ENCODE peak calls at places on chromosomes 11 and 22, in seven cellular contexts. I, W, R, Q, Z, A and G are unnamed samples.

GRCh38 chr22:29459773-29460172 is 20.2 kb upstream of the NEFH start:
- DNase-seq in I (no peak), W (no peak), R (no peak), Q (no peak), Z (no peak), A (no peak), G (no peak)

GRCh38 chr11:120023551-120023950 is 114.4 kb downstream of the TRIM29 start:
- DNase-seq in I (peak; percentile 9), W (no peak), R (no peak), Q (no peak), Z (no peak), A (no peak), G (no peak)

GRCh38 chr11:71372693-71373657 is 75.2 kb downstream of the DHCR7 start:
- DNase-seq in I (no peak), W (no peak), R (no peak), Q (no peak), Z (no peak), A (no peak), G (no peak)

GRCh38 chr11:110130642-110131238 is 37.5 kb downstream of the ZC3H12C start:
- DNase-seq in I (peak; percentile 49), W (no peak), R (peak; percentile 26), Q (no peak), Z (no peak), A (no peak), G (no peak)

GRCh38 chr11:110059706-110060430 is 33.3 kb upstream of the ZC3H12C start:
- DNase-seq in I (no peak), W (no peak), R (no peak), Q (no peak), Z (no peak), A (no peak), G (no peak)

GRCh38 chr11:10692716-10693115 is 839 bp downstream of the IRAG1 start:
- DNase-seq in I (no peak), W (no peak), R (no peak), Q (no peak), Z (peak; percentile 24), A (no peak), G (no peak)

GRCh38 chr11:113387605-113388211 is at the start of gene ANKK1:
- DNase-seq in I (no peak), W (no peak), R (no peak), Q (peak; percentile 31), Z (no peak), A (peak; percentile 31), G (no peak)

GRCh38 chr11:120054016-120054752 is 83.7 kb downstream of the TRIM29 start:
- DNase-seq in I (peak; percentile 6), W (no peak), R (no peak), Q (no peak), Z (no peak), A (no peak), G (no peak)

GRCh38 chr11:34313099-34313517 is 44.7 kb downstream of the ABTB2 start:
- DNase-seq in I (no peak), W (peak; percentile 30), R (peak; percentile 30), Q (no peak), Z (no peak), A (no peak), G (no peak)

GRCh38 chr11:100791873-100792272 is 104.8 kb downstream of the ARHGAP42 start:
- DNase-seq in I (no peak), W (no peak), R (no peak), Q (no peak), Z (no peak), A (no peak), G (no peak)

GRCh38 chr11:129871914-129872313 is 23.5 kb downstream of the NFRKB start:
- DNase-seq in I (no peak), W (no peak), R (no peak), Q (no peak), Z (no peak), A (no peak), G (no peak)

GRCh38 chr22:34036936-34037335 is 116.7 kb upstream of the LARGE1 start:
- DNase-seq in I (no peak), W (no peak), R (no peak), Q (no peak), Z (no peak), A (no peak), G (no peak)

GRCh38 chr11:130775306-130776043 is 140.8 kb downstream of the SNX19 start:
- DNase-seq in I (no peak), W (no peak), R (no peak), Q (no peak), Z (no peak), A (no peak), G (no peak)

GRCh38 chr11:57732661-57733060 is 8.6 kb upstream of the SELENOH start:
- DNase-seq in I (peak; percentile 65), W (no peak), R (no peak), Q (no peak), Z (no peak), A (no peak), G (no peak)

GRCh38 chr11:133934599-133935550 is 21.9 kb downstream of the IGSF9B start:
- DNase-seq in I (no peak), W (no peak), R (peak; percentile 54), Q (peak; percentile 95), Z (no peak), A (no peak), G (peak; percentile 93)

GRCh38 chr11:124745835-124746620 is 6.0 kb downstream of the VSIG2 start:
- DNase-seq in I (peak; percentile 72), W (no peak), R (no peak), Q (no peak), Z (no peak), A (peak; percentile 44), G (no peak)

GRCh38 chr22:44261861-44262595 is 50.7 kb downstream of the SHISAL1 start:
- DNase-seq in I (peak; percentile 32), W (peak; percentile 29), R (peak; percentile 34), Q (peak; percentile 44), Z (peak; percentile 31), A (no peak), G (no peak)

GRCh38 chr11:93537767-93538261 is 5.4 kb downstream of the SMCO4 start:
- DNase-seq in I (no peak), W (peak; percentile 72), R (no peak), Q (no peak), Z (no peak), A (peak; percentile 54), G (no peak)

GRCh38 chr11:7605544-7605943 is 67.8 kb downstream of the CYB5R2 start:
- DNase-seq in I (no peak), W (no peak), R (no peak), Q (no peak), Z (no peak), A (peak; percentile 31), G (no peak)

DNA sequence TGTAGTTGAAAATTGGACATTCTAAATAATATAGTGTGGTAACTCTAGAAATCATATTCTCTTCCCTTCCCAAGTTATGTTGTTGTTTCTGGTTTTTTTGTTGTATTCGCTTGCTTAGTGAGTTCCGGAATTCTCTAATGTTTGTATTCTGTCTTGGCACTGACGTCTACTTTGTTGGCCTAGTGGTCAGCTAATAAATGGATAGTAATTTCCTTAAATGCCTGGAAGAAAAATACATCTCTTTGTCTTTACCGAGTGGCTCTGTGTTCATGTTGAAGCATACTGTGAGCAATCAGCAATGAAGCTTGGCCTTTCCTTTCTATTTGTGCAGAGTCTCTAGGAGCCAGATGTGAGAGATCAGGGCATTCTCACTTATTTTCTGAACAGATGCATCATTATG is 1225.7 kb downstream of the JRKL start:
- DNase-seq in I (no peak), W (no peak), R (no peak), Q (no peak), Z (no peak), A (no peak), G (no peak)
- TF ChIP-seq POLR2A in I (no peak), W (no peak), R (no peak), Q (no peak), Z (no peak), A (no peak), G (no peak)

GRCh38 chr11:63503492-63503891 is 2.4 kb upstream of the LGALS12 start:
- DNase-seq in I (no peak), W (no peak), R (peak; percentile 39), Q (no peak), Z (no peak), A (peak; percentile 32), G (no peak)
- TF ChIP-seq POLR2A in I (no peak), W (no peak), R (no peak), Q (no peak), Z (no peak), A (no peak), G (no peak)

GRCh38 chr11:118623291-118623655 is 15.9 kb downstream of the PHLDB1 start:
- DNase-seq in I (no peak), W (peak; percentile 51), R (peak; percentile 42), Q (no peak), Z (peak; percentile 56), A (peak; percentile 52), G (no peak)
- TF ChIP-seq POLR2A in I (no peak), W (no peak), R (no peak), Q (no peak), Z (no peak), A (no peak), G (no peak)

DNA sequence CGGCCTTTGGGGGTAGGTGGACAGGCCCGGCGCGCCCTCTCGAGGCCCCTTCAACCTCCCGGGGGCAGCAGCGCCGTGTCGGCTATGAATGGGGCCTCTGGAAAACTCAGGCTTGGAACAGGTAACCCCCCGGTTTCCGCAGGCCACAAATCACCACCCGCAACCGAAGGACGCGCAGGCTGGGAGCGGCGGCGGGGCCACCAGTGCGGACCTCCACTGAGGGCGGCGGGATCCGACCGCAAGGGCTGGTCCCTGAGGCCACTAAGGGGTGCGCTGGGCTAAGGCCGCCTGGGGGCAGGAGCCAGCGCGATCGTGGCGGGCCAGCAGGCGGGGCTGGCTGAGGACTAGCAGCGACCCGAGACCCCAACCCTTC is 695 bp upstream of the ATF4 start:
- DNase-seq in I (peak; percentile 81), W (peak; percentile 61), R (peak; percentile 72), Q (peak; percentile 73), Z (peak; percentile 70), A (peak; percentile 66), G (no peak)
- TF ChIP-seq POLR2A in I (peak; percentile 48), W (peak; percentile 71), R (peak; percentile 53), Q (no peak), Z (peak; percentile 76), A (peak; percentile 50), G (peak; percentile 16)

GRCh38 chr11:78417888-78418583 is 416 bp upstream of the GAB2 start:
- DNase-seq in I (peak; percentile 92), W (peak; percentile 77), R (peak; percentile 89), Q (peak; percentile 83), Z (peak; percentile 86), A (peak; percentile 79), G (peak; percentile 83)

GRCh38 chr11:78414321-78415051 is 3.1 kb downstream of the GAB2 start:
- DNase-seq in I (no peak), W (no peak), R (no peak), Q (no peak), Z (no peak), A (no peak), G (peak; percentile 29)

GRCh38 chr11:78415338-78415737 is 2.3 kb downstream of the GAB2 start:
- DNase-seq in I (no peak), W (no peak), R (no peak), Q (no peak), Z (no peak), A (no peak), G (no peak)

GRCh38 chr11:78417175-78417887 is at the start of gene GAB2:
- DNase-seq in I (peak; percentile 66), W (no peak), R (peak; percentile 40), Q (no peak), Z (peak; percentile 67), A (peak; percentile 44), G (no peak)

GRCh38 chr11:78416285-78417174 is 1.1 kb downstream of the GAB2 start:
- DNase-seq in I (peak; percentile 94), W (peak; percentile 86), R (peak; percentile 87), Q (peak; percentile 81), Z (peak; percentile 86), A (peak; percentile 84), G (peak; percentile 94)
- TF ChIP-seq POLR2A in I (peak; percentile 59), W (peak; percentile 58), R (peak; percentile 87), Q (no peak), Z (peak; percentile 80), A (peak; percentile 77), G (peak; percentile 55)